ENCODE peak calls at places on chromosomes 16 and 17, in seven cellular contexts. L, Z, K, R, C, H and I are unnamed samples.

GRCh38 chr17:39679521-39680192 is 8.2 kb downstream of the PGAP3 start:
- DNase-seq in L (peak), Z (no peak), K (no peak), R (no peak), C (no peak), H (no peak), I (peak)

GRCh38 chr16:15770107-15770506 is 86.7 kb downstream of the MYH11 start:
- DNase-seq in L (no peak), Z (no peak), K (no peak), R (no peak), C (no peak), H (no peak), I (no peak)

GRCh38 chr16:3461120-3461519 is 17.6 kb downstream of the NAA60 start:
- DNase-seq in L (no peak), Z (no peak), K (no peak), R (no peak), C (no peak), H (no peak), I (peak)

GRCh38 chr17:31488264-31488981 is 96.9 kb downstream of the RAB11FIP4 start:
- DNase-seq in L (peak), Z (no peak), K (peak), R (peak), C (peak), H (no peak), I (peak)

GRCh38 chr16:62194828-62195227 is 158.6 kb upstream of the CDH8 start:
- DNase-seq in L (no peak), Z (no peak), K (no peak), R (peak), C (no peak), H (no peak), I (peak)

GRCh38 chr17:2087597-2088211 is 32.8 kb downstream of the HIC1 start:
- DNase-seq in L (peak), Z (no peak), K (peak), R (no peak), C (no peak), H (peak), I (no peak)

GRCh38 chr17:57461082-57461481 is 204.8 kb downstream of the MSI2 start:
- DNase-seq in L (peak), Z (no peak), K (no peak), R (peak), C (no peak), H (peak), I (peak)

GRCh38 chr16:27618611-27619380 is 68.9 kb downstream of the KATNIP start:
- DNase-seq in L (no peak), Z (no peak), K (no peak), R (peak), C (no peak), H (no peak), I (peak)

GRCh38 chr17:75261336-75262111 is at the start of the genes GGA3 and MRPS7:
- DNase-seq in L (peak), Z (peak), K (peak), R (peak), C (peak), H (peak), I (peak)

GRCh38 chr16:70808371-70808770 is 7.4 kb upstream of the VAC14 start:
- DNase-seq in L (no peak), Z (no peak), K (no peak), R (no peak), C (no peak), H (no peak), I (peak)